ENCODE peak calls at places on chromosome 9, in eight cellular contexts. H is activated CD4-positive, alpha-beta T cell treated with anti-CD3 and anti-CD28 coated beads for 24 hours; X is iPS DF 19.7; K is stimulated activated naive B cell treated with anti-CD40 and anti-IgM and Interleukin-4, amounts not matched to agents 10 μg/mL and 1 μg/mL and 100 μg/mL, for 72 hours; F is CD4-positive, CD25-positive, alpha-beta regulatory T cell; M is hippocampal formation; E is NCI-H2107; U is renal cortical epithelial cell. D is an unnamed sample.

GRCh38 chr9:35074141-35074540 is 1.7 kb upstream of the VCP start:
- DNase-seq in X (no peak), U (no peak), F (no peak), M (no peak), K (no peak), H (no peak), E (no peak), D (no peak)

GRCh38 chr9:77725820-77726219 is 77.7 kb upstream of the GNA14 start:
- DNase-seq in F (peak), K (no peak), E (no peak), H (no peak), X (no peak), U (no peak), M (no peak), D (no peak)

GRCh38 chr9:37295796-37296195 is 126.7 kb upstream of the GRHPR start:
- DNase-seq in H (no peak), M (no peak), U (no peak), X (no peak), E (no peak), F (no peak), K (no peak), D (no peak)

GRCh38 chr9:70390922-70391321 is 23.5 kb downstream of the KLF9 start:
- DNase-seq in M (no peak), X (no peak), F (peak), E (no peak), U (peak), K (no peak), H (no peak), D (no peak)

GRCh38 chr9:135476981-135477380 is 2.6 kb upstream of the PPP1R26 start:
- DNase-seq in E (no peak), H (no peak), U (peak), M (no peak), X (no peak), K (no peak), F (no peak), D (no peak)

GRCh38 chr9:136022731-136023400 is 61.7 kb upstream of the UBAC1 start:
- DNase-seq in F (no peak), X (no peak), K (no peak), E (no peak), M (no peak), H (no peak), U (no peak), D (no peak)

GRCh38 chr9:124342402-124342945 is 72.8 kb downstream of the PSMB7 start:
- DNase-seq in K (no peak), M (no peak), H (no peak), F (no peak), X (no peak), U (no peak), E (no peak), D (no peak)

GRCh38 chr9:113299800-113300292 is 3.3 kb downstream of the RNF183 start:
- DNase-seq in M (no peak), X (no peak), F (no peak), E (peak), H (no peak), U (peak), K (no peak), D (no peak)

GRCh38 chr9:82320566-82320965 is 332.0 kb downstream of the SPATA31D1 start:
- DNase-seq in X (no peak), U (no peak), H (no peak), E (no peak), K (no peak), M (no peak), F (no peak), D (no peak)

GRCh38 chr9:134834957-134835419 is 45.6 kb upstream of the FCN2 start:
- DNase-seq in M (no peak), K (no peak), X (no peak), E (no peak), U (no peak), H (no peak), F (no peak), D (no peak)

GRCh38 chr9:94545940-94546339 is 8.9 kb upstream of the PCAT7 start:
- DNase-seq in U (no peak), K (no peak), M (no peak), E (no peak), H (no peak), F (no peak), X (no peak), D (no peak)

GRCh38 chr9:76810377-76810957 is 46.2 kb downstream of the PCA3 start:
- DNase-seq in K (peak), X (peak), E (no peak), H (no peak), U (peak), M (peak), F (peak), D (no peak)

GRCh38 chr9:94111446-94111845 is 27.2 kb downstream of the PTPDC1 start:
- DNase-seq in X (no peak), F (no peak), U (no peak), H (no peak), E (no peak), K (no peak), M (no peak), D (no peak)

GRCh38 chr9:133815781-133816180 is 77.6 kb upstream of the SARDH start:
- DNase-seq in H (no peak), X (no peak), M (no peak), K (no peak), F (no peak), U (no peak), E (no peak), D (no peak)

GRCh38 chr9:111107141-111107540 is 68.9 kb upstream of the LPAR1 start:
- DNase-seq in K (no peak), H (no peak), M (no peak), F (no peak), X (no peak), E (no peak), U (no peak), D (no peak)

GRCh38 chr9:128420651-128421473 is at the start of gene CERCAM:
- DNase-seq in H (peak), E (no peak), K (peak), M (peak), X (no peak), F (peak), U (no peak), D (peak)

GRCh38 chr9:37938121-37938906 is 34.4 kb upstream of the SLC25A51 start:
- DNase-seq in E (no peak), M (peak), U (peak), H (no peak), F (no peak), X (no peak), K (no peak), D (no peak)

GRCh38 chr9:10479172-10479571 is 133.6 kb downstream of the PTPRD start:
- DNase-seq in X (peak), F (no peak), K (no peak), M (no peak), U (no peak), E (no peak), H (no peak), D (no peak)

GRCh38 chr9:100714372-100715099 is 136.7 kb downstream of the CAVIN4 start:
- DNase-seq in H (peak), U (peak), F (peak), X (no peak), E (peak), M (peak), K (no peak), D (peak)

GRCh38 chr9:93713716-93714115 is 137.3 kb downstream of the PHF2 start:
- DNase-seq in E (no peak), F (peak), H (no peak), K (no peak), M (no peak), U (no peak), X (no peak), D (no peak)

GRCh38 chr9:108271646-108272349 is 584.0 kb downstream of the ACTL7B start:
- DNase-seq in E (no peak), X (no peak), H (no peak), K (no peak), F (no peak), M (no peak), U (peak), D (no peak)

GRCh38 chr9:134411451-134412297 is 85.4 kb downstream of the RXRA start:
- DNase-seq in E (no peak), K (no peak), M (no peak), H (no peak), X (no peak), F (no peak), U (no peak), D (no peak)

GRCh38 chr9:134545213-134546211 is 96.1 kb upstream of the COL5A1 start:
- DNase-seq in X (no peak), F (no peak), U (no peak), M (peak), H (no peak), K (no peak), E (no peak), D (no peak)

GRCh38 chr9:20604561-20604960 is 17.7 kb downstream of the MLLT3 start:
- DNase-seq in K (no peak), E (no peak), U (peak), H (no peak), X (no peak), M (no peak), F (peak), D (peak)

GRCh38 chr9:4973902-4974301 is 11.2 kb upstream of the JAK2 start:
- DNase-seq in U (no peak), E (no peak), K (no peak), M (no peak), X (no peak), H (no peak), F (no peak), D (no peak)

GRCh38 chr9:134210908-134211810 is 46.8 kb upstream of the RNU6ATAC start:
- DNase-seq in F (no peak), H (no peak), E (no peak), X (no peak), K (no peak), U (no peak), M (no peak), D (no peak)

GRCh38 chr9:99634185-99634584 is 187.5 kb upstream of the NR4A3 start:
- DNase-seq in K (no peak), X (no peak), E (no peak), H (no peak), M (no peak), F (no peak), U (no peak), D (no peak)

GRCh38 chr9:72169185-72169584 is 19.9 kb downstream of the GDA start:
- DNase-seq in H (no peak), E (no peak), X (no peak), M (no peak), F (no peak), U (no peak), K (no peak), D (no peak)

GRCh38 chr9:89383030-89383720 is 64.9 kb downstream of the SECISBP2 start:
- DNase-seq in H (no peak), M (no peak), E (no peak), U (no peak), K (peak), X (no peak), F (no peak), D (no peak)

GRCh38 chr9:69594180-69594579 is 78.0 kb downstream of the APBA1 start:
- DNase-seq in X (no peak), U (no peak), H (no peak), E (no peak), F (no peak), K (no peak), M (no peak), D (no peak)

GRCh38 chr9:22650145-22650544 is 203.5 kb downstream of the DMRTA1 start:
- DNase-seq in F (no peak), K (no peak), H (no peak), U (no peak), X (no peak), E (no peak), M (no peak), D (no peak)

GRCh38 chr9:93076792-93077128 is 18.3 kb downstream of the SUSD3 start:
- DNase-seq in K (no peak), E (no peak), H (no peak), X (no peak), F (no peak), M (no peak), U (no peak), D (no peak)

GRCh38 chr9:92424340-92424739 is at the start of gene OMD:
- DNase-seq in K (no peak), H (no peak), F (no peak), E (no peak), U (no peak), M (no peak), X (no peak), D (no peak)